ENCODE peak calls at places on chromosomes 11 and 22, in six cellular contexts. One of them, this sample, is unnamed.

GRCh38 chr11:82908311-82908710 is 6.8 kb downstream of the DDIAS start:
- DNase-seq in left ventricle myocardium inferior: no peak
- DNase-seq in cardiac fibroblast: no peak
- DNase-seq in keratinocyte: no peak
- DNase-seq in glutamatergic neuron: no peak
- DNase-seq in heart right ventricle: no peak
- DNase-seq in this sample: no peak

GRCh38 chr11:61342207-61342803 is 9.3 kb downstream of the TKFC start:
- DNase-seq in left ventricle myocardium inferior: no peak
- DNase-seq in cardiac fibroblast: no peak
- DNase-seq in keratinocyte: no peak
- DNase-seq in glutamatergic neuron: no peak
- DNase-seq in heart right ventricle: no peak
- DNase-seq in this sample: no peak

GRCh38 chr22:27576815-27577564 is 224.6 kb downstream of the MN1 start:
- DNase-seq in left ventricle myocardium inferior: peak; percentile 59
- DNase-seq in cardiac fibroblast: peak; percentile 85
- DNase-seq in keratinocyte: no peak
- DNase-seq in glutamatergic neuron: no peak
- DNase-seq in heart right ventricle: peak; percentile 40
- DNase-seq in this sample: no peak

GRCh38 chr22:36284171-36284571 is 31.2 kb downstream of the APOL1 start:
- DNase-seq in left ventricle myocardium inferior: no peak
- DNase-seq in cardiac fibroblast: no peak
- DNase-seq in keratinocyte: no peak
- DNase-seq in glutamatergic neuron: no peak
- DNase-seq in heart right ventricle: no peak
- DNase-seq in this sample: no peak

GRCh38 chr11:108873938-108874337 is 209.1 kb downstream of the DDX10 start:
- DNase-seq in left ventricle myocardium inferior: no peak
- DNase-seq in cardiac fibroblast: peak; percentile 74
- DNase-seq in keratinocyte: no peak
- DNase-seq in glutamatergic neuron: no peak
- DNase-seq in heart right ventricle: no peak
- DNase-seq in this sample: no peak

GRCh38 chr11:122422707-122423106 is 232.8 kb upstream of the UBASH3B start:
- DNase-seq in left ventricle myocardium inferior: no peak
- DNase-seq in cardiac fibroblast: peak; percentile 40
- DNase-seq in keratinocyte: peak; percentile 1
- DNase-seq in glutamatergic neuron: no peak
- DNase-seq in heart right ventricle: no peak
- DNase-seq in this sample: no peak

GRCh38 chr11:132987936-132988335 is 544.4 kb downstream of the OPCML start:
- DNase-seq in left ventricle myocardium inferior: no peak
- DNase-seq in cardiac fibroblast: peak; percentile 1
- DNase-seq in keratinocyte: no peak
- DNase-seq in glutamatergic neuron: no peak
- DNase-seq in heart right ventricle: no peak
- DNase-seq in this sample: no peak

GRCh38 chr11:60252208-60252566 is 9.2 kb upstream of the MS4A4E start:
- DNase-seq in left ventricle myocardium inferior: no peak
- DNase-seq in cardiac fibroblast: no peak
- DNase-seq in keratinocyte: no peak
- DNase-seq in glutamatergic neuron: no peak
- DNase-seq in heart right ventricle: no peak
- DNase-seq in this sample: no peak

GRCh38 chr22:17939011-17939410 is 85.3 kb downstream of the MICAL3 start:
- DNase-seq in left ventricle myocardium inferior: no peak
- DNase-seq in cardiac fibroblast: no peak
- DNase-seq in keratinocyte: no peak
- DNase-seq in glutamatergic neuron: no peak
- DNase-seq in heart right ventricle: no peak
- DNase-seq in this sample: no peak

GRCh38 chr22:29630180-29630498 is 26.7 kb downstream of the NF2 start:
- DNase-seq in left ventricle myocardium inferior: no peak
- DNase-seq in cardiac fibroblast: no peak
- DNase-seq in keratinocyte: no peak
- DNase-seq in glutamatergic neuron: no peak
- DNase-seq in heart right ventricle: no peak
- DNase-seq in this sample: no peak
- TF ChIP-seq CTCF in left ventricle myocardium inferior: no peak
- TF ChIP-seq CTCF in cardiac fibroblast: no peak
- TF ChIP-seq CTCF in keratinocyte: no peak
- TF ChIP-seq CTCF in glutamatergic neuron: no peak
- TF ChIP-seq CTCF in heart right ventricle: no peak
- TF ChIP-seq CTCF in this sample: no peak

GRCh38 chr11:71372693-71373657 is 75.2 kb downstream of the DHCR7 start:
- DNase-seq in left ventricle myocardium inferior: no peak
- DNase-seq in cardiac fibroblast: peak; percentile 36
- DNase-seq in keratinocyte: no peak
- DNase-seq in glutamatergic neuron: no peak
- DNase-seq in heart right ventricle: no peak
- DNase-seq in this sample: no peak
- TF ChIP-seq CTCF in left ventricle myocardium inferior: peak; percentile 37
- TF ChIP-seq CTCF in cardiac fibroblast: peak; percentile 35
- TF ChIP-seq CTCF in keratinocyte: peak; percentile 17
- TF ChIP-seq CTCF in glutamatergic neuron: peak; percentile 15
- TF ChIP-seq CTCF in heart right ventricle: peak; percentile 35
- TF ChIP-seq CTCF in this sample: no peak

GRCh38 chr11:111557425-111558111 is 17.0 kb downstream of the LAYN start:
- DNase-seq in left ventricle myocardium inferior: no peak
- DNase-seq in cardiac fibroblast: peak; percentile 96
- DNase-seq in keratinocyte: no peak
- DNase-seq in glutamatergic neuron: no peak
- DNase-seq in heart right ventricle: no peak
- DNase-seq in this sample: no peak

GRCh38 chr11:111559791-111560190 is 19.3 kb downstream of the LAYN start:
- DNase-seq in left ventricle myocardium inferior: no peak
- DNase-seq in cardiac fibroblast: no peak
- DNase-seq in keratinocyte: no peak
- DNase-seq in glutamatergic neuron: no peak
- DNase-seq in heart right ventricle: no peak
- DNase-seq in this sample: no peak

GRCh38 chr11:111554532-111554931 is 14.0 kb downstream of the LAYN start:
- DNase-seq in left ventricle myocardium inferior: no peak
- DNase-seq in cardiac fibroblast: peak; percentile 24
- DNase-seq in keratinocyte: peak; percentile 21
- DNase-seq in glutamatergic neuron: no peak
- DNase-seq in heart right ventricle: no peak
- DNase-seq in this sample: no peak

GRCh38 chr11:111550258-111550657 is 9.7 kb downstream of the LAYN start:
- DNase-seq in left ventricle myocardium inferior: no peak
- DNase-seq in cardiac fibroblast: no peak
- DNase-seq in keratinocyte: no peak
- DNase-seq in glutamatergic neuron: no peak
- DNase-seq in heart right ventricle: no peak
- DNase-seq in this sample: no peak

GRCh38 chr11:111555255-111555654 is 14.7 kb downstream of the LAYN start:
- DNase-seq in left ventricle myocardium inferior: no peak
- DNase-seq in cardiac fibroblast: peak; percentile 64
- DNase-seq in keratinocyte: no peak
- DNase-seq in glutamatergic neuron: no peak
- DNase-seq in heart right ventricle: no peak
- DNase-seq in this sample: no peak
- TF ChIP-seq CTCF in left ventricle myocardium inferior: no peak
- TF ChIP-seq CTCF in cardiac fibroblast: no peak
- TF ChIP-seq CTCF in keratinocyte: no peak
- TF ChIP-seq CTCF in glutamatergic neuron: no peak
- TF ChIP-seq CTCF in heart right ventricle: no peak
- TF ChIP-seq CTCF in this sample: no peak

DNA sequence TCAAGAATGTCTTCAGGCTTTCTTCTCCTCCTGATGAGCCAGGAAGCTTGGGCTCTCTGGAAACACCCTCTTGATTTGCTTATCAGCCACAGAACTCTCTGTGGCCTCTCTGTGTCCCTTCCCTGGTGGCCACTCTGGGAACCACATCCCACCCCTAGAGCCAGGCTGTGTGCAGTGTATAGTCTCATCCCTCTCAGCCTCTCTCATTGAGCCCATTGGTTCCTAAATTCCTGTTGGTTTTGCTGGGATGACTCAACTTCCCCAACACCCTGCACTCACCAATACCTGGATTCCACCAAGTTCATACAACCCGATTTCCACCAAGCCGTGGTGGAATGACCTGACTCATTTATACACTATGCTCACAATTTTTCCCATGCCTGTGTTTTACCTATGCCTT is 5.2 kb downstream of the IRAG1 start:
- DNase-seq in left ventricle myocardium inferior: no peak
- DNase-seq in cardiac fibroblast: peak; percentile 15
- DNase-seq in keratinocyte: peak; percentile 81
- DNase-seq in glutamatergic neuron: no peak
- DNase-seq in heart right ventricle: no peak
- DNase-seq in this sample: no peak
- TF ChIP-seq CTCF in left ventricle myocardium inferior: peak; percentile 19
- TF ChIP-seq CTCF in cardiac fibroblast: peak; percentile 43
- TF ChIP-seq CTCF in keratinocyte: peak; percentile 54
- TF ChIP-seq CTCF in glutamatergic neuron: peak; percentile 33
- TF ChIP-seq CTCF in heart right ventricle: no peak
- TF ChIP-seq CTCF in this sample: no peak

DNA sequence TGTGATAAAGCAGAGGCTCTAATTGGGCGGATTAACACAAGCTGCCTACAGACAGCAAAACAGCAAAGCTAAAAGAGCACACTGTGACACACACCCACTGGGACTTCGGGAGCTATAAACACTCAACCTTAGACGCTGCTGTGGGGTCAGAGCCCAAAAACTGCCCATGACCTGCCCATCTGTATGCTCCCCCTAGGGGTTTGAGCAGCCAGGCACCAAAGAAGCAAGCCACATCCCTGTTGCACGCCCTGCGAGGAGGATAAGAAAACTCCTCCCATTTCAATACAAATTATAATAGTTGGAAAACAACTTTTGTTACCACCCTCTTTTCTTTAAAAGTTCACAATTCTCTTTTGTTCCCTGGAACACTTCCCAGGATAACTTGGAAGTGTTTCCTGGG is 86.5 kb downstream of the DLG2 start:
- DNase-seq in left ventricle myocardium inferior: no peak
- DNase-seq in cardiac fibroblast: no peak
- DNase-seq in keratinocyte: no peak
- DNase-seq in glutamatergic neuron: no peak
- DNase-seq in heart right ventricle: no peak
- DNase-seq in this sample: no peak
- TF ChIP-seq CTCF in left ventricle myocardium inferior: peak; percentile 28
- TF ChIP-seq CTCF in cardiac fibroblast: no peak
- TF ChIP-seq CTCF in keratinocyte: peak; percentile 4
- TF ChIP-seq CTCF in glutamatergic neuron: no peak
- TF ChIP-seq CTCF in heart right ventricle: peak; percentile 13
- TF ChIP-seq CTCF in this sample: no peak